ENCODE peak calls at places on chromosomes 1 and 21, in seven cellular contexts. M, F, B, A, E, N and U are unnamed samples.
A peak's percentile ranks its signal among the peaks of the same experiment; 100 is the strongest.

GRCh38 chr1:76580206-76580605 is 287.1 kb upstream of the ST6GALNAC5 start:
- DNase-seq in M (no peak), F (no peak), B (no peak), A (no peak), E (no peak), N (no peak), U (no peak)

GRCh38 chr1:45647248-45648021 is 23.6 kb upstream of the CCDC17 start:
- DNase-seq in M (no peak), F (no peak), B (no peak), A (no peak), E (no peak), N (no peak), U (peak; percentile 74)

GRCh38 chr1:201482755-201483154 is 13.8 kb upstream of the PHLDA3 start:
- DNase-seq in M (no peak), F (no peak), B (no peak), A (peak; percentile 49), E (no peak), N (no peak), U (no peak)

GRCh38 chr1:5664081-5664480 is 328.1 kb downstream of the NPHP4 start:
- DNase-seq in M (no peak), F (no peak), B (no peak), A (no peak), E (no peak), N (peak; percentile 26), U (no peak)

GRCh38 chr1:84598418-84598817 is 24.2 kb upstream of the CTBS start:
- DNase-seq in M (no peak), F (no peak), B (no peak), A (no peak), E (no peak), N (no peak), U (peak; percentile 36)

GRCh38 chr1:161978011-161978790 is 45.5 kb downstream of the OLFML2B start:
- DNase-seq in M (no peak), F (no peak), B (no peak), A (no peak), E (no peak), N (no peak), U (no peak)

GRCh38 chr1:64516803-64517568 is 47.1 kb downstream of the CACHD1 start:
- DNase-seq in M (no peak), F (no peak), B (no peak), A (no peak), E (no peak), N (no peak), U (no peak)

GRCh38 chr21:20004353-20004752 is 993.9 kb upstream of the NCAM2 start:
- DNase-seq in M (no peak), F (no peak), B (no peak), A (no peak), E (no peak), N (no peak), U (no peak)

GRCh38 chr1:41898191-41898713 is 20.5 kb downstream of the HIVEP3 start:
- DNase-seq in M (peak; percentile 41), F (no peak), B (no peak), A (no peak), E (no peak), N (no peak), U (peak; percentile 84)

GRCh38 chr1:174156437-174156836 is 2.9 kb upstream of the RABGAP1L start:
- DNase-seq in M (no peak), F (no peak), B (no peak), A (no peak), E (no peak), N (no peak), U (no peak)

GRCh38 chr1:202291961-202292712 is 49.6 kb downstream of the UBE2T start:
- DNase-seq in M (no peak), F (no peak), B (peak; percentile 47), A (no peak), E (no peak), N (no peak), U (peak; percentile 93)

GRCh38 chr1:22364326-22364650 is 87.4 kb upstream of the ZBTB40 start:
- DNase-seq in M (no peak), F (no peak), B (no peak), A (peak; percentile 32), E (no peak), N (no peak), U (no peak)

GRCh38 chr1:38489844-38490270 is 369.7 kb downstream of the RRAGC start:
- DNase-seq in M (peak; percentile 24), F (no peak), B (no peak), A (no peak), E (peak; percentile 9), N (no peak), U (peak; percentile 1)

GRCh38 chr1:16242556-16243407 is 5.8 kb upstream of the CPLANE2 start:
- DNase-seq in M (no peak), F (peak; percentile 20), B (no peak), A (no peak), E (no peak), N (no peak), U (no peak)

GRCh38 chr21:39373634-39374033 is 24.7 kb upstream of the HMGN1 start:
- DNase-seq in M (no peak), F (no peak), B (no peak), A (no peak), E (peak; percentile 53), N (no peak), U (peak; percentile 53)

GRCh38 chr1:88683516-88683847 is 591 bp upstream of the PKN2 start:
- DNase-seq in M (peak; percentile 29), F (peak; percentile 67), B (peak; percentile 54), A (peak; percentile 81), E (no peak), N (peak; percentile 63), U (no peak)

GRCh38 chr1:182589931-182590330 is 875 bp upstream of the RNASEL start:
- DNase-seq in M (no peak), F (no peak), B (no peak), A (peak; percentile 61), E (no peak), N (no peak), U (no peak)

GRCh38 chr1:208936431-208936830 is 647.1 kb upstream of the CAMK1G start:
- DNase-seq in M (no peak), F (no peak), B (no peak), A (no peak), E (no peak), N (no peak), U (no peak)

GRCh38 chr21:27570306-27570868 is 603.5 kb upstream of the ADAMTS5 start:
- DNase-seq in M (no peak), F (peak; percentile 79), B (peak; percentile 66), A (peak; percentile 83), E (no peak), N (no peak), U (peak; percentile 96)

GRCh38 chr1:244789731-244790130 is 45.7 kb upstream of the COX20 start:
- DNase-seq in M (no peak), F (no peak), B (no peak), A (no peak), E (no peak), N (no peak), U (peak; percentile 7)

GRCh38 chr1:154213274-154213673 is 7.1 kb upstream of the CFAP141 start:
- DNase-seq in M (no peak), F (no peak), B (no peak), A (no peak), E (no peak), N (no peak), U (no peak)

GRCh38 chr1:175494950-175495349 is 248.4 kb downstream of the TNR start:
- DNase-seq in M (no peak), F (no peak), B (no peak), A (no peak), E (no peak), N (no peak), U (no peak)

GRCh38 chr1:38622197-38622596 is 237.4 kb downstream of the RRAGC start:
- DNase-seq in M (no peak), F (no peak), B (no peak), A (no peak), E (no peak), N (no peak), U (no peak)

GRCh38 chr1:47755368-47755990 is 241.7 kb downstream of the TRABD2B start:
- DNase-seq in M (peak; percentile 41), F (no peak), B (peak; percentile 44), A (peak; percentile 67), E (no peak), N (peak; percentile 79), U (no peak)

GRCh38 chr1:25083481-25084345 is 148.6 kb downstream of the SYF2 start:
- DNase-seq in M (no peak), F (peak; percentile 28), B (no peak), A (peak; percentile 67), E (no peak), N (no peak), U (no peak)

GRCh38 chr1:203407301-203407700 is 56.4 kb upstream of the FMOD start:
- DNase-seq in M (no peak), F (no peak), B (no peak), A (no peak), E (no peak), N (no peak), U (no peak)

GRCh38 chr1:79044974-79045650 is 38.6 kb upstream of the ADGRL4 start:
- DNase-seq in M (no peak), F (no peak), B (no peak), A (peak; percentile 75), E (no peak), N (no peak), U (peak; percentile 35)

GRCh38 chr1:18540136-18540765 is 59.5 kb downstream of the KLHDC7A start:
- DNase-seq in M (no peak), F (no peak), B (no peak), A (no peak), E (no peak), N (peak; percentile 35), U (no peak)

GRCh38 chr1:233061265-233061664 is 110.9 kb downstream of the NTPCR start:
- DNase-seq in M (no peak), F (no peak), B (no peak), A (no peak), E (no peak), N (no peak), U (no peak)

GRCh38 chr1:204520834-204521709 is 4.9 kb downstream of the MDM4 start:
- DNase-seq in M (no peak), F (no peak), B (no peak), A (no peak), E (no peak), N (no peak), U (peak; percentile 15)

GRCh38 chr1:179187708-179188471 is 41.6 kb downstream of the ABL2 start:
- DNase-seq in M (no peak), F (no peak), B (no peak), A (no peak), E (no peak), N (no peak), U (no peak)

GRCh38 chr1:88276158-88276557 is 407.9 kb upstream of the PKN2 start:
- DNase-seq in M (no peak), F (no peak), B (no peak), A (no peak), E (no peak), N (no peak), U (no peak)

GRCh38 chr1:246404078-246404477 is 103.0 kb downstream of the SMYD3 start:
- DNase-seq in M (no peak), F (no peak), B (no peak), A (no peak), E (no peak), N (no peak), U (no peak)

GRCh38 chr1:89692601-89693503 is 59.9 kb downstream of the LRRC8C start:
- DNase-seq in M (no peak), F (no peak), B (no peak), A (no peak), E (no peak), N (no peak), U (peak; percentile 28)

GRCh38 chr1:230976360-230976759 is 2.3 kb downstream of the TTC13 start:
- DNase-seq in M (no peak), F (no peak), B (no peak), A (no peak), E (no peak), N (no peak), U (no peak)

GRCh38 chr1:92951141-92951582 is 10.1 kb downstream of the DIPK1A start:
- DNase-seq in M (no peak), F (no peak), B (no peak), A (no peak), E (no peak), N (no peak), U (peak; percentile 86)

GRCh38 chr21:33947451-33948095 is 32.0 kb upstream of the ATP5PO start:
- DNase-seq in M (peak; percentile 74), F (peak; percentile 61), B (peak; percentile 66), A (no peak), E (no peak), N (no peak), U (peak; percentile 95)

GRCh38 chr1:50605186-50605875 is 182.1 kb upstream of the DMRTA2 start:
- DNase-seq in M (no peak), F (no peak), B (no peak), A (no peak), E (peak; percentile 73), N (no peak), U (peak; percentile 59)